ENCODE peak calls at places on chromosomes 1 and 21, in five cellular contexts. One of them, this sample, is unnamed.

GRCh38 chr1:151352001-151352718 is 5.1 kb upstream of the RFX5 start:
- DNase-seq in neural crest cell: no peak
- DNase-seq in neural progenitor cell: no peak
- DNase-seq in left lung: no peak
- DNase-seq in GM12865: no peak
- DNase-seq in this sample: no peak

GRCh38 chr1:246110343-246111219 is 396.5 kb downstream of the SMYD3 start:
- DNase-seq in neural crest cell: no peak
- DNase-seq in neural progenitor cell: peak; percentile 54
- DNase-seq in left lung: no peak
- DNase-seq in GM12865: no peak
- DNase-seq in this sample: no peak

GRCh38 chr1:118948351-118948750 is 39.8 kb downstream of the TBX15 start:
- DNase-seq in neural crest cell: no peak
- DNase-seq in neural progenitor cell: no peak
- DNase-seq in left lung: no peak
- DNase-seq in GM12865: no peak
- DNase-seq in this sample: no peak

GRCh38 chr21:23664193-23664694 is 1943.0 kb downstream of the MRPL39 start:
- DNase-seq in neural crest cell: no peak
- DNase-seq in neural progenitor cell: no peak
- DNase-seq in left lung: no peak
- DNase-seq in GM12865: no peak
- DNase-seq in this sample: no peak

GRCh38 chr1:10339815-10340214 is 59.0 kb upstream of the PGD start:
- DNase-seq in neural crest cell: peak; percentile 31
- DNase-seq in neural progenitor cell: peak; percentile 83
- DNase-seq in left lung: no peak
- DNase-seq in GM12865: no peak
- DNase-seq in this sample: no peak

GRCh38 chr1:163195728-163196448 is 6.8 kb downstream of the RGS5 start:
- DNase-seq in neural crest cell: no peak
- DNase-seq in neural progenitor cell: no peak
- DNase-seq in left lung: no peak
- DNase-seq in GM12865: no peak
- DNase-seq in this sample: no peak

GRCh38 chr1:31497601-31498000 is 78.7 kb upstream of the TINAGL1 start:
- DNase-seq in neural crest cell: no peak
- DNase-seq in neural progenitor cell: no peak
- DNase-seq in left lung: no peak
- DNase-seq in GM12865: no peak
- DNase-seq in this sample: no peak

GRCh38 chr1:16137890-16138467 is 17.9 kb downstream of the EPHA2 start:
- DNase-seq in neural crest cell: no peak
- DNase-seq in neural progenitor cell: no peak
- DNase-seq in left lung: no peak
- DNase-seq in GM12865: no peak
- DNase-seq in this sample: no peak

GRCh38 chr21:42309753-42310213 is 5.4 kb downstream of the TFF3 start:
- DNase-seq in neural crest cell: peak; percentile 80
- DNase-seq in neural progenitor cell: peak; percentile 79
- DNase-seq in left lung: peak; percentile 56
- DNase-seq in GM12865: peak; percentile 46
- DNase-seq in this sample: peak; percentile 89

GRCh38 chr1:53309802-53310201 is 18.1 kb downstream of the LRP8 start:
- DNase-seq in neural crest cell: no peak
- DNase-seq in neural progenitor cell: no peak
- DNase-seq in left lung: no peak
- DNase-seq in GM12865: no peak
- DNase-seq in this sample: no peak

GRCh38 chr1:9690440-9691107 is 39.0 kb downstream of the PIK3CD start:
- DNase-seq in neural crest cell: no peak
- DNase-seq in neural progenitor cell: peak; percentile 36
- DNase-seq in left lung: no peak
- DNase-seq in GM12865: no peak
- DNase-seq in this sample: no peak

GRCh38 chr1:86137458-86137857 is 19.1 kb downstream of the COL24A1 start:
- DNase-seq in neural crest cell: no peak
- DNase-seq in neural progenitor cell: no peak
- DNase-seq in left lung: no peak
- DNase-seq in GM12865: no peak
- DNase-seq in this sample: no peak

GRCh38 chr1:98210064-98210463 is 289.2 kb upstream of the DPYD start:
- DNase-seq in neural crest cell: no peak
- DNase-seq in neural progenitor cell: peak; percentile 44
- DNase-seq in left lung: no peak
- DNase-seq in GM12865: no peak
- DNase-seq in this sample: no peak

GRCh38 chr1:169634877-169635276 is 5.0 kb upstream of the SELP start:
- DNase-seq in neural crest cell: no peak
- DNase-seq in neural progenitor cell: no peak
- DNase-seq in left lung: no peak
- DNase-seq in GM12865: no peak
- DNase-seq in this sample: no peak

GRCh38 chr1:173095632-173096031 is 44.9 kb upstream of the TNFSF18 start:
- DNase-seq in neural crest cell: no peak
- DNase-seq in neural progenitor cell: no peak
- DNase-seq in left lung: no peak
- DNase-seq in GM12865: no peak
- DNase-seq in this sample: no peak

GRCh38 chr21:17709266-17709611 is 96.5 kb upstream of the BTG3 start:
- DNase-seq in neural crest cell: no peak
- DNase-seq in neural progenitor cell: no peak
- DNase-seq in left lung: no peak
- DNase-seq in GM12865: peak; percentile 59
- DNase-seq in this sample: no peak

GRCh38 chr1:46532095-46532494 is 19.4 kb downstream of the KNCN start:
- DNase-seq in neural crest cell: no peak
- DNase-seq in neural progenitor cell: no peak
- DNase-seq in left lung: no peak
- DNase-seq in GM12865: no peak
- DNase-seq in this sample: no peak

GRCh38 chr1:36116906-36117305 is 8.1 kb downstream of the COL8A2 start:
- DNase-seq in neural crest cell: no peak
- DNase-seq in neural progenitor cell: no peak
- DNase-seq in left lung: no peak
- DNase-seq in GM12865: no peak
- DNase-seq in this sample: no peak

GRCh38 chr1:15026114-15026483 is 127.4 kb upstream of the TMEM51 start:
- DNase-seq in neural crest cell: no peak
- DNase-seq in neural progenitor cell: no peak
- DNase-seq in left lung: no peak
- DNase-seq in GM12865: no peak
- DNase-seq in this sample: no peak

GRCh38 chr21:34639882-34640788 is 25.2 kb upstream of the RCAN1 start:
- DNase-seq in neural crest cell: no peak
- DNase-seq in neural progenitor cell: no peak
- DNase-seq in left lung: no peak
- DNase-seq in GM12865: peak; percentile 86
- DNase-seq in this sample: peak; percentile 46

GRCh38 chr1:51622455-51622913 is 5.6 kb downstream of the OSBPL9 start:
- DNase-seq in neural crest cell: no peak
- DNase-seq in neural progenitor cell: no peak
- DNase-seq in left lung: peak; percentile 55
- DNase-seq in GM12865: peak; percentile 20
- DNase-seq in this sample: no peak

GRCh38 chr1:151399890-151400235 is 490 bp downstream of the PSMB4 start:
- DNase-seq in neural crest cell: no peak
- DNase-seq in neural progenitor cell: peak; percentile 59
- DNase-seq in left lung: no peak
- DNase-seq in GM12865: peak; percentile 22
- DNase-seq in this sample: no peak

GRCh38 chr1:72283204-72284083 is 1.1 kb upstream of the NEGR1 start:
- DNase-seq in neural crest cell: peak; percentile 42
- DNase-seq in neural progenitor cell: peak; percentile 77
- DNase-seq in left lung: peak; percentile 76
- DNase-seq in GM12865: peak; percentile 1
- DNase-seq in this sample: peak; percentile 15

GRCh38 chr1:39859859-39860812 is 23.2 kb downstream of the TRIT1 start:
- DNase-seq in neural crest cell: no peak
- DNase-seq in neural progenitor cell: no peak
- DNase-seq in left lung: no peak
- DNase-seq in GM12865: no peak
- DNase-seq in this sample: no peak

GRCh38 chr1:43978551-43979260 is at the start of gene B4GALT2:
- DNase-seq in neural crest cell: no peak
- DNase-seq in neural progenitor cell: peak; percentile 69
- DNase-seq in left lung: no peak
- DNase-seq in GM12865: peak; percentile 57
- DNase-seq in this sample: peak; percentile 87

GRCh38 chr1:151995774-151996173 is 2.1 kb upstream of the S100A10 start:
- DNase-seq in neural crest cell: no peak
- DNase-seq in neural progenitor cell: no peak
- DNase-seq in left lung: no peak
- DNase-seq in GM12865: no peak
- DNase-seq in this sample: no peak

GRCh38 chr1:54274448-54274847 is 74.5 kb downstream of the MRPL37 start:
- DNase-seq in neural crest cell: no peak
- DNase-seq in neural progenitor cell: peak; percentile 31
- DNase-seq in left lung: no peak
- DNase-seq in GM12865: no peak
- DNase-seq in this sample: no peak

GRCh38 chr1:109425902-109426277 is 358 bp downstream of the PSMA5 start:
- DNase-seq in neural crest cell: peak; percentile 19
- DNase-seq in neural progenitor cell: no peak
- DNase-seq in left lung: peak; percentile 57
- DNase-seq in GM12865: peak; percentile 71
- DNase-seq in this sample: no peak

GRCh38 chr1:178870944-178871343 is at the start of gene ANGPTL1:
- DNase-seq in neural crest cell: peak; percentile 18
- DNase-seq in neural progenitor cell: peak; percentile 40
- DNase-seq in left lung: no peak
- DNase-seq in GM12865: no peak
- DNase-seq in this sample: no peak

GRCh38 chr1:206505702-206506375 is 1.5 kb upstream of the RASSF5 start:
- DNase-seq in neural crest cell: no peak
- DNase-seq in neural progenitor cell: no peak
- DNase-seq in left lung: peak; percentile 13
- DNase-seq in GM12865: peak; percentile 32
- DNase-seq in this sample: no peak
- TF ChIP-seq CTCF in neural crest cell: peak; percentile 57
- TF ChIP-seq CTCF in neural progenitor cell: peak; percentile 57
- TF ChIP-seq CTCF in left lung: peak; percentile 22
- TF ChIP-seq CTCF in GM12865: peak; percentile 36
- TF ChIP-seq CTCF in this sample: peak; percentile 31

DNA sequence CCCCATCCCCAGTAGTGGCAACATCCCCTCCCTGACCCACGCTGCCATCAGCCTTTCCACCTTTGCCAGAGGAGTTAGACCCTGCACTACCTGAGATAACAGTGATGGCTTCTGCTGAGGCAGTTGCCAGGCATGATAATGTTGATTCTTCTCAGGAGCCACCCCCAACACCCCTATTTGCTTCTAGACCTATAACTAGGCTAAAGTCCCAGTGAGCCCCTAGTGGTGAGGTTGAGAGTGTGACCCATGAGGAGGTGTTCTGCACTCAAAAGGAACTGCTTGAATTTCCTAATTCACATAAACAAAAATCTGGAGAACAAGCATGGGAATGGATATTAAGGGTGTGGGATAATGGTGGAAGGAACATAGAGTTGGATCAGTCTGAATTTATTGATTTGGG is 159.6 kb upstream of the COL11A1 start:
- DNase-seq in neural crest cell: no peak
- DNase-seq in neural progenitor cell: peak; percentile 7
- DNase-seq in left lung: no peak
- DNase-seq in GM12865: no peak
- DNase-seq in this sample: no peak
- TF ChIP-seq CTCF in neural crest cell: peak; percentile 38
- TF ChIP-seq CTCF in neural progenitor cell: peak; percentile 37
- TF ChIP-seq CTCF in left lung: no peak
- TF ChIP-seq CTCF in GM12865: peak; percentile 26
- TF ChIP-seq CTCF in this sample: no peak

DNA sequence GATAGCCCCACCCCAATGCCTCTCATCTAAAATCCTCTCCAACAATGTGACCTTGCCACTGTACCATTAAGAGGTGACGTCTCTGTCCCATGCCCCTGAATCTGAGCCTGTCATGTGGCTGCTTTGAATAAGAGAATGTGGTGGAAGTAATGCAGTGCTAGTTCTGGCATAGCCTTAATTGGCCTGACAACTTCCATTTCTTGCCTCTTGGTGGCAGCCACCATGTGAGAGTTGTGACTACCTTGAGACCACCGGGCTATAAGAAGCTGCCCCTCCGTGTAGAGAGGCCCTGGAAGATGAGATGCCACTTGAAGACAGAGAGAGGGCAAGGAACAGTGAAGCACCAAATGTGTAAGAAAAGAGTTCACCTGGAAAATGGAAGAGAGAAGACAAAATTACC is 95.4 kb downstream of the POFUT2 start:
- DNase-seq in neural crest cell: no peak
- DNase-seq in neural progenitor cell: peak; percentile 33
- DNase-seq in left lung: no peak
- DNase-seq in GM12865: no peak
- DNase-seq in this sample: no peak
- TF ChIP-seq CTCF in neural crest cell: no peak
- TF ChIP-seq CTCF in neural progenitor cell: peak; percentile 40
- TF ChIP-seq CTCF in left lung: no peak
- TF ChIP-seq CTCF in GM12865: peak; percentile 1
- TF ChIP-seq CTCF in this sample: no peak

GRCh38 chr1:111199881-111200801 is at the start of gene DENND2D:
- DNase-seq in neural crest cell: no peak
- DNase-seq in neural progenitor cell: no peak
- DNase-seq in left lung: peak; percentile 86
- DNase-seq in GM12865: peak; percentile 92
- DNase-seq in this sample: no peak

GRCh38 chr1:111198836-111199235 is 1.6 kb downstream of the DENND2D start:
- DNase-seq in neural crest cell: no peak
- DNase-seq in neural progenitor cell: no peak
- DNase-seq in left lung: no peak
- DNase-seq in GM12865: peak; percentile 33
- DNase-seq in this sample: no peak

GRCh38 chr1:111199329-111199728 is 1.1 kb downstream of the DENND2D start:
- DNase-seq in neural crest cell: no peak
- DNase-seq in neural progenitor cell: no peak
- DNase-seq in left lung: no peak
- DNase-seq in GM12865: peak; percentile 52
- DNase-seq in this sample: no peak

GRCh38 chr1:111196213-111196612 is 4.2 kb downstream of the DENND2D start:
- DNase-seq in neural crest cell: no peak
- DNase-seq in neural progenitor cell: no peak
- DNase-seq in left lung: no peak
- DNase-seq in GM12865: no peak
- DNase-seq in this sample: no peak

DNA sequence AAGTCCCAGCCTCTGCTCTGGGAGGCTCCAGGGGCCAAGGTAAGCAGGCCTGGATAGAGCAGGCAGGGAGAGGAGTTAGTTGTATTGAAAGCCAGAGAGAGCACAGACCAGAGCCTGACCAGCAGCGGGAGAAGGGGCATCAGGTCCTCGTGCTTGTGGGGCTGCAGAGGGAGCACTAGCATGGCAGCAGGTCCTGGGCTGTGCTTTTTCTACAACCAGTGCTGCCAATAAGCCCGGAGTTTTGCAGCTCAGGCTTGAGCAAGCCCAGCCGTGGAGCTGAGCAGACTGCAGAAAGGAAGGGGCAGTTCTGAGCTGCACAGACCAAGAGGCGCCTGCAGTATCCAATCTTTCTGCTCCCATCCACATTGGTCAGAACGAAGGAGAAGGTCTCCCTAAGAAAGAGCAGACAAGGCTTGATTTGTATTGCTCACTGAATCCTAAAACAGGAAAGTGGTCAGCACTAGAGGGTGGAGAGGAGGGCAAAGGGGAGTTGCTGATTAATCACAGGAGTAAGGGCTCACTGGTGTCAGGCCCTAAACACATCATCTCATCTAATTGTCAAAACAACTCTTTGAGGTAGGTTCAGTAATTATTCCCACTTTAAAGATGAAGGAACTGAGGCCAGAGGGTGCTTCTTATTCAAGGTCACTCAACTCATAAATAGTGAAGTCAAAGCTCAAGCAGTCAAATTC is 2.7 kb downstream of the DENND2D start:
- DNase-seq in neural crest cell: no peak
- DNase-seq in neural progenitor cell: peak; percentile 64
- DNase-seq in left lung: no peak
- DNase-seq in GM12865: peak; percentile 92
- DNase-seq in this sample: peak; percentile 60
- TF ChIP-seq CTCF in neural crest cell: peak; percentile 48
- TF ChIP-seq CTCF in neural progenitor cell: peak; percentile 57
- TF ChIP-seq CTCF in left lung: peak; percentile 45
- TF ChIP-seq CTCF in GM12865: peak; percentile 86
- TF ChIP-seq CTCF in this sample: peak; percentile 59

This sample was measured in GM13976.